ENCODE peak calls at places on chromosomes 2 and 18, in seven cellular contexts. J is prostate gland, W is aorta, P is occipital lobe, Z is HS-5, K is substantia nigra, Y is heart right ventricle. M is an unnamed sample.

GRCh38 chr2:43292851-43293743 is 66.7 kb upstream of the ZFP36L2 start:
- DNase-seq in J (no peak), W (no peak), P (no peak), Z (no peak), K (no peak), Y (no peak), M (no peak)

GRCh38 chr18:24659837-24660720 is 199.6 kb downstream of the HRH4 start:
- DNase-seq in J (no peak), W (no peak), P (no peak), Z (no peak), K (no peak), Y (peak), M (no peak)

GRCh38 chr2:11111811-11112425 is 43.3 kb upstream of the SLC66A3 start:
- DNase-seq in J (no peak), W (no peak), P (no peak), Z (no peak), K (no peak), Y (no peak), M (no peak)

GRCh38 chr18:967037-967576 is 62.4 kb downstream of the ADCYAP1 start:
- DNase-seq in J (no peak), W (no peak), P (no peak), Z (no peak), K (no peak), Y (no peak), M (no peak)

GRCh38 chr2:65351234-65351947 is 81.0 kb downstream of the SPRED2 start:
- DNase-seq in J (no peak), W (no peak), P (no peak), Z (no peak), K (no peak), Y (no peak), M (no peak)

GRCh38 chr2:15874854-15875776 is 65.2 kb upstream of the MYCN start:
- DNase-seq in J (no peak), W (no peak), P (no peak), Z (no peak), K (no peak), Y (no peak), M (no peak)

GRCh38 chr2:17813742-17814458 is 2.4 kb upstream of the MSGN1 start:
- DNase-seq in J (no peak), W (no peak), P (no peak), Z (no peak), K (no peak), Y (peak), M (no peak)

GRCh38 chr2:147008481-147008880 is 836.3 kb upstream of the ACVR2A start:
- DNase-seq in J (no peak), W (no peak), P (no peak), Z (no peak), K (no peak), Y (no peak), M (no peak)

GRCh38 chr2:64455545-64455944 is 1.6 kb downstream of the LGALSL start:
- DNase-seq in J (peak), W (no peak), P (no peak), Z (no peak), K (no peak), Y (no peak), M (no peak)

GRCh38 chr2:70385966-70386595 is 84.2 kb upstream of the FAM136A start:
- DNase-seq in J (no peak), W (no peak), P (no peak), Z (no peak), K (no peak), Y (no peak), M (no peak)

GRCh38 chr2:227191367-227191766 is 26.9 kb downstream of the COL4A3 start:
- DNase-seq in J (no peak), W (no peak), P (no peak), Z (no peak), K (no peak), Y (no peak), M (no peak)

GRCh38 chr2:73292316-73292905 is 937 bp downstream of the EGR4 start:
- DNase-seq in J (no peak), W (no peak), P (no peak), Z (no peak), K (no peak), Y (no peak), M (no peak)

GRCh38 chr2:70204452-70204851 is 13.6 kb upstream of the C2orf42 start:
- DNase-seq in J (no peak), W (no peak), P (no peak), Z (no peak), K (no peak), Y (no peak), M (no peak)

GRCh38 chr18:63342206-63342605 is 22.6 kb upstream of the BCL2 start:
- DNase-seq in J (no peak), W (no peak), P (no peak), Z (no peak), K (peak), Y (no peak), M (no peak)

GRCh38 chr2:204110250-204111183 is 174.0 kb downstream of the ICOS start:
- DNase-seq in J (no peak), W (no peak), P (no peak), Z (no peak), K (no peak), Y (no peak), M (no peak)

GRCh38 chr2:19119326-19120001 is 239.0 kb downstream of the OSR1 start:
- DNase-seq in J (no peak), W (no peak), P (no peak), Z (no peak), K (peak), Y (no peak), M (no peak)

GRCh38 chr2:178379162-178379664 is 71.8 kb downstream of the PRKRA start:
- DNase-seq in J (no peak), W (no peak), P (no peak), Z (no peak), K (no peak), Y (no peak), M (no peak)

GRCh38 chr2:203534486-203535077 is 519 bp downstream of the RAPH1 start:
- DNase-seq in J (peak), W (no peak), P (peak), Z (no peak), K (no peak), Y (no peak), M (no peak)

GRCh38 chr2:231884438-231885140 is 41.6 kb downstream of the NPPC start:
- DNase-seq in J (no peak), W (no peak), P (no peak), Z (no peak), K (no peak), Y (no peak), M (no peak)

GRCh38 chr2:219306047-219306446 is 3.2 kb downstream of the PTPRN start:
- DNase-seq in J (no peak), W (no peak), P (no peak), Z (no peak), K (no peak), Y (no peak), M (no peak)

GRCh38 chr2:170177950-170178781 is at the start of gene MYO3B:
- DNase-seq in J (no peak), W (no peak), P (no peak), Z (no peak), K (no peak), Y (no peak), M (no peak)

GRCh38 chr2:24122-24521 is 22.2 kb downstream of the FAM110C start:
- DNase-seq in J (no peak), W (no peak), P (no peak), Z (no peak), K (no peak), Y (no peak), M (no peak)

M was measured in vagina.